ENCODE peak calls at places on chromosomes 4 and X, in nine cellular contexts. Z, M, K, Q, B, N, J, T and L are unnamed samples.

GRCh38 chr4:139709660-139710059 is 44.0 kb downstream of the MGST2 start:
- DNase-seq in Z (no peak), M (no peak), K (no peak), Q (no peak), B (no peak), N (no peak), J (no peak), T (no peak), L (no peak)

GRCh38 chrX:4238916-4239315 is 525.5 kb upstream of the PRKX start:
- DNase-seq in Z (no peak), M (no peak), K (no peak), Q (no peak), B (no peak), N (no peak), J (no peak), T (no peak), L (no peak)

GRCh38 chr4:121860121-121860520 is 10.2 kb downstream of the BBS7 start:
- DNase-seq in Z (no peak), M (no peak), K (no peak), Q (no peak), B (no peak), N (no peak), J (no peak), T (no peak), L (no peak)

GRCh38 chrX:108696690-108697089 is 39.7 kb downstream of the IRS4 start:
- DNase-seq in Z (no peak), M (no peak), K (no peak), Q (no peak), B (no peak), N (no peak), J (no peak), T (no peak), L (no peak)

GRCh38 chrX:113400193-113400704 is 559.6 kb upstream of the AMOT start:
- DNase-seq in Z (no peak), M (no peak), K (peak), Q (peak), B (no peak), N (no peak), J (peak), T (peak), L (no peak)

GRCh38 chr4:74262522-74262921 is 45.7 kb upstream of the EPGN start:
- DNase-seq in Z (no peak), M (no peak), K (no peak), Q (no peak), B (no peak), N (no peak), J (no peak), T (no peak), L (no peak)

GRCh38 chr4:116632269-116632668 is 453.1 kb downstream of the TRAM1L1 start:
- DNase-seq in Z (no peak), M (no peak), K (no peak), Q (no peak), B (no peak), N (no peak), J (no peak), T (no peak), L (no peak)

GRCh38 chrX:123201720-123202119 is 17.6 kb downstream of the GRIA3 start:
- DNase-seq in Z (no peak), M (no peak), K (no peak), Q (no peak), B (no peak), N (no peak), J (no peak), T (peak), L (no peak)

GRCh38 chrX:13029341-13029740 is 15.1 kb downstream of the FAM9C start:
- DNase-seq in Z (peak), M (no peak), K (peak), Q (peak), B (no peak), N (no peak), J (no peak), T (no peak), L (no peak)

GRCh38 chrX:87664381-87664780 is 146.8 kb downstream of the KLHL4 start:
- DNase-seq in Z (peak), M (no peak), K (no peak), Q (no peak), B (no peak), N (no peak), J (no peak), T (no peak), L (no peak)

GRCh38 chr4:40576651-40577480 is 52.8 kb downstream of the RBM47 start:
- DNase-seq in Z (peak), M (peak), K (peak), Q (no peak), B (peak), N (no peak), J (peak), T (peak), L (peak)

GRCh38 chrX:133726211-133726630 is 259.2 kb downstream of the GPC3 start:
- DNase-seq in Z (peak), M (no peak), K (peak), Q (no peak), B (no peak), N (no peak), J (peak), T (peak), L (no peak)

GRCh38 chr4:1805493-1806222 is 12.6 kb downstream of the FGFR3 start:
- DNase-seq in Z (no peak), M (no peak), K (no peak), Q (no peak), B (no peak), N (no peak), J (no peak), T (no peak), L (no peak)

GRCh38 chr4:118839221-118839927 is 3.4 kb upstream of the SEC24D start:
- DNase-seq in Z (no peak), M (no peak), K (no peak), Q (no peak), B (no peak), N (no peak), J (no peak), T (no peak), L (no peak)

GRCh38 chrX:132017431-132018185 is 5.5 kb upstream of the STK26 start:
- DNase-seq in Z (no peak), M (no peak), K (no peak), Q (no peak), B (no peak), N (no peak), J (no peak), T (no peak), L (no peak)

GRCh38 chrX:133402042-133402453 is 13.2 kb downstream of the GPC4 start:
- DNase-seq in Z (no peak), M (no peak), K (no peak), Q (no peak), B (no peak), N (no peak), J (peak), T (peak), L (no peak)

GRCh38 chrX:31934842-31935241 is 863.0 kb upstream of the FTHL17 start:
- DNase-seq in Z (no peak), M (no peak), K (no peak), Q (no peak), B (no peak), N (no peak), J (no peak), T (no peak), L (no peak)

GRCh38 chrX:9534686-9535085 is 69.8 kb downstream of the TBL1X start:
- DNase-seq in Z (no peak), M (no peak), K (no peak), Q (no peak), B (no peak), N (no peak), J (peak), T (peak), L (no peak)

GRCh38 chr4:145731026-145731425 is 51.1 kb downstream of the C4orf51 start:
- DNase-seq in Z (peak), M (no peak), K (no peak), Q (no peak), B (no peak), N (no peak), J (peak), T (peak), L (no peak)

GRCh38 chrX:10106801-10107200 is 50.0 kb upstream of the CLCN4 start:
- DNase-seq in Z (no peak), M (no peak), K (no peak), Q (no peak), B (peak), N (no peak), J (no peak), T (no peak), L (no peak)

GRCh38 chr4:121801715-121802075 is 572 bp downstream of the EXOSC9 start:
- DNase-seq in Z (no peak), M (no peak), K (no peak), Q (no peak), B (no peak), N (no peak), J (no peak), T (no peak), L (no peak)

GRCh38 chrX:35842657-35843056 is 44.5 kb downstream of the MAGEB16 start:
- DNase-seq in Z (no peak), M (no peak), K (no peak), Q (no peak), B (no peak), N (no peak), J (no peak), T (no peak), L (no peak)

GRCh38 chr4:9970399-9971011 is 50.8 kb downstream of the SLC2A9 start:
- DNase-seq in Z (no peak), M (no peak), K (no peak), Q (no peak), B (peak), N (peak), J (no peak), T (no peak), L (no peak)

GRCh38 chr4:106583108-106583507 is 214.5 kb upstream of the GIMD1 start:
- DNase-seq in Z (no peak), M (no peak), K (no peak), Q (no peak), B (no peak), N (no peak), J (no peak), T (no peak), L (no peak)

GRCh38 chr4:113645771-113646455 is 115.6 kb downstream of the CAMK2D start:
- DNase-seq in Z (peak), M (no peak), K (peak), Q (peak), B (no peak), N (no peak), J (peak), T (peak), L (no peak)

GRCh38 chr4:76235915-76236314 is 15.6 kb upstream of the FAM47E start:
- DNase-seq in Z (no peak), M (no peak), K (no peak), Q (no peak), B (no peak), N (no peak), J (no peak), T (no peak), L (no peak)

GRCh38 chr4:10050171-10051120 is 29.1 kb upstream of the SLC2A9 start:
- DNase-seq in Z (no peak), M (no peak), K (peak), Q (no peak), B (no peak), N (peak), J (no peak), T (no peak), L (no peak)

GRCh38 chr4:94582517-94582916 is 130.8 kb downstream of the PDLIM5 start:
- DNase-seq in Z (no peak), M (no peak), K (no peak), Q (no peak), B (no peak), N (no peak), J (peak), T (peak), L (no peak)

GRCh38 chrX:80285131-80285773 is 135.0 kb upstream of the TENT5D start:
- DNase-seq in Z (peak), M (no peak), K (peak), Q (peak), B (no peak), N (no peak), J (peak), T (no peak), L (peak)

GRCh38 chrX:10676239-10676971 is 56.0 kb upstream of the MID1 start:
- DNase-seq in Z (no peak), M (no peak), K (no peak), Q (peak), B (no peak), N (no peak), J (no peak), T (no peak), L (no peak)

GRCh38 chr4:41535911-41536361 is 2.0 kb upstream of the LIMCH1 start:
- DNase-seq in Z (no peak), M (no peak), K (no peak), Q (no peak), B (no peak), N (no peak), J (no peak), T (no peak), L (no peak)

DNA sequence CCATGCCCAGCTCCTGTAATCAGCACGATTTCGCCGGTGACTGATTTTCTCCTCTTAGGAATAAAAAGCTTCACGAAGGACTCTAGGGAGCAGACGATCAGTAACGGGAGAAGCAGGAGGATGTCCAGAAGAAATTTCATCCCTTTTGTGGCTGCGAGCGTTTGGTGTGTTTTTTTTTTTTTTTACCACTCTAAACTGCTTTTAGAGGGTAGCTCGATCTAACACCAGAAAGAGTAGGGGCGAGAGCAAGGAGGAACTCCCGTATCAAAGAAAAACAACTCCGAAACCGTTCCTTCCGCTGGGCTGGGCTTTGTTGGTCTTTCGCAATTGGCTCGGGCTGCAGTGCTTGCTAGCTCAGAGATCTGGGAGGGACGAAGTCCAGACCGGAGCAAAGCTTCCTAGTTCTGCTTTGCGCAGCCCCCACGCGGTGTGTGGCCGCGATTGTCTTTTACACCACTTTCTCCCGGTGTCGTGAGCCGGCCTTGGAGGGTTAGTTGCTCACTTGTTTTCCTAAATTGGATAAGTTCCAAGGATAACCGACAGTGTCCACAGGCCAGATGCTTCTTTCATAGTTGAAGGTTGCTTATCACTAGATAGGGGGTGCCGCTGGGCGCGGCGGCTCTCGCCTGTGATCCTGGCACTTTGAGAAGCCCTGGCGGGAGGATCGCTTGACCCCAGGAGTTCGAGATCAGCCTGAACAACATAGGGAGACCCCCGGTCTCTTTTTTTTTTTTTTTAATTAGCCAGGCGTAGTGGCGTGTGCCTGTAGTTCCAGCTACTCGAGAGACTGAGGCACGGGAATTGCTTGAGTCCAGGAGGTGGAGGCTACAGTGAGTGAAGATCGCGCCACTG is at the start of gene HSD17B11:
- DNase-seq in Z (peak), M (peak), K (peak), Q (peak), B (peak), N (peak), J (peak), T (peak), L (peak)
- TF ChIP-seq CTCF in Z (no peak), M (peak), K (no peak), Q (peak), B (no peak), N (peak), J (peak), T (no peak), L (no peak)

GRCh38 chrX:45849261-45849660 is 648.6 kb upstream of the DIPK2B start:
- DNase-seq in Z (peak), M (no peak), K (peak), Q (no peak), B (peak), N (no peak), J (peak), T (peak), L (peak)
- TF ChIP-seq CTCF in Z (peak), M (peak), K (no peak), Q (peak), B (peak), N (peak), J (peak), T (peak), L (peak)

DNA sequence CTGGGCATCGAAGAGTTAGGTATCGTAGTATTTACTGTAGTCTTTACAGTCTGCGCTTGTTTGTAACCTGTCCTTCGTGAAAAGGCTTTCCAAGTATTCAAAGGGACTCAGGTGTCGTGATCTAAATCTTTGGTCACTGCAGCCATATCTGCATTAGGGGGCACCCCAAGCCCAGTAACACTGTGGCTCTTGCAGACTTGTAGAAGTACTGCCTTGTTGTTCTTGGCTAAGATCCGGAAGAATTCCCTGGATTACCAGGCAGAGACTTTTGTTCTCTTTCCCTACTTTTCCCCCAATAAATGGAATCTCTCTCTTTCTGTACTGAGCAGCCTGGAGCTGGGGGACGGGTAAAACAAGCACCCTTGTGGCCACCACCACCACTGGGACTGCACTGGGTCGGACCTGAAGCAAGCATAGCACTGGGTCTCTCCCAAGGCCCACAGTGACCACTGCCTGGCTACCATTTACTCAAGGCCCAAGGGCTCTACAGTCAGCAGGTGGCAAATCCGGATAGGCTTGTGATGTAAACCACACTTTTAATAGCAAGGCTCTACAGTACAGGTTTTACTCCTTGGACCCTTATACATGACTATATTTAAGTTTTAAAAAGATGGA is 12.0 kb downstream of the CXorf58 start:
- DNase-seq in Z (no peak), M (no peak), K (peak), Q (peak), B (no peak), N (no peak), J (peak), T (no peak), L (no peak)
- TF ChIP-seq CTCF in Z (no peak), M (no peak), K (no peak), Q (peak), B (no peak), N (peak), J (peak), T (no peak), L (no peak)

DNA sequence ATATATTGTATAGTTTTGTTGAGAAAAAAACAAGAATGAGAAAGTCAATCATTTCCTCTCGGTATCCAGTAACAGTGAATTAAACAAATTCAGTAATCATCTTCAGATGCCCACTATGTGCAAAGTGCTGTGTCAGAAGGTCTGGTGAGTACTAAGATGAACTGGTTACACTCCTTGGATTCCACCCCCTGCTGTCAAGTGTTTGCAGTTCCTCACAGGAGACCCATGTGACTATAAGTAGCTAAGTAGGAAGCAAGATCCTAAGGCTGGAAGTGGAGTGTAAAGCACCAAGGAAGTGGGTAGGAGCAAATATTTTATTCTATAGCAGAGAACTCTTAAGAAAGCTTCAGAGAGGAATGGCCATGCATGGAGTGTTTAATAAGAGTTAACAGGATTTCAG is 73.6 kb downstream of the SNX25 start:
- DNase-seq in Z (peak), M (no peak), K (no peak), Q (no peak), B (no peak), N (no peak), J (no peak), T (no peak), L (no peak)
- TF ChIP-seq CTCF in Z (no peak), M (no peak), K (no peak), Q (no peak), B (no peak), N (no peak), J (peak), T (no peak), L (no peak)

GRCh38 chr4:155099231-155099630 is 109.2 kb upstream of the NPY2R start:
- DNase-seq in Z (no peak), M (no peak), K (no peak), Q (no peak), B (no peak), N (no peak), J (no peak), T (no peak), L (no peak)
- TF ChIP-seq CTCF in Z (no peak), M (no peak), K (no peak), Q (no peak), B (no peak), N (no peak), J (no peak), T (no peak), L (no peak)